ENCODE peak calls at places on chromosomes 16 and 17, in four cellular contexts. One of them, this sample, is unnamed.

GRCh38 chr16:85238233-85238647 is 126.0 kb upstream of the CIBAR2 start:
- DNase-seq in K562: no peak
- DNase-seq in SK-N-SH: peak; percentile 72
- DNase-seq in GM12878: no peak
- DNase-seq in this sample: no peak

GRCh38 chr16:30722443-30722842 is 23.5 kb downstream of the SRCAP start:
- DNase-seq in SK-N-SH: peak; percentile 27
- DNase-seq in K562: peak; percentile 48
- DNase-seq in GM12878: no peak
- DNase-seq in this sample: no peak

GRCh38 chr17:64506201-64506575 is at the start of gene DDX5:
- DNase-seq in K562: peak; percentile 87
- DNase-seq in GM12878: no peak
- DNase-seq in SK-N-SH: peak; percentile 97
- DNase-seq in this sample: peak; percentile 96

GRCh38 chr17:38571833-38572274 is 33.9 kb downstream of the SRCIN1 start:
- DNase-seq in SK-N-SH: peak; percentile 64
- DNase-seq in GM12878: no peak
- DNase-seq in K562: peak; percentile 24
- DNase-seq in this sample: no peak

GRCh38 chr16:17298238-17298637 is 172.5 kb downstream of the XYLT1 start:
- DNase-seq in K562: no peak
- DNase-seq in GM12878: no peak
- DNase-seq in SK-N-SH: no peak
- DNase-seq in this sample: no peak

GRCh38 chr17:38747385-38748328 is 479 bp downstream of the PCGF2 start:
- DNase-seq in SK-N-SH: peak; percentile 80
- DNase-seq in K562: peak; percentile 89
- DNase-seq in GM12878: no peak
- DNase-seq in this sample: no peak

GRCh38 chr17:16653367-16654041 is at the start of gene ZNF624:
- DNase-seq in GM12878: peak; percentile 61
- DNase-seq in K562: peak; percentile 89
- DNase-seq in SK-N-SH: peak; percentile 94
- DNase-seq in this sample: peak; percentile 93

GRCh38 chr16:88503771-88504488 is 50.9 kb downstream of the ZFPM1 start:
- DNase-seq in K562: no peak
- DNase-seq in GM12878: no peak
- DNase-seq in SK-N-SH: no peak
- DNase-seq in this sample: no peak

GRCh38 chr16:85055503-85056210 is 28.1 kb downstream of the KIAA0513 start:
- DNase-seq in SK-N-SH: peak; percentile 43
- DNase-seq in GM12878: peak; percentile 92
- DNase-seq in K562: no peak
- DNase-seq in this sample: no peak

GRCh38 chr16:22299036-22299435 is 1.8 kb downstream of the POLR3E start:
- DNase-seq in K562: peak; percentile 11
- DNase-seq in GM12878: no peak
- DNase-seq in SK-N-SH: no peak
- DNase-seq in this sample: no peak

GRCh38 chr16:11205754-11206459 is 50.1 kb downstream of the SOCS1 start:
- DNase-seq in SK-N-SH: no peak
- DNase-seq in K562: no peak
- DNase-seq in GM12878: no peak
- DNase-seq in this sample: no peak

GRCh38 chr16:77383606-77384187 is 51.1 kb downstream of the ADAMTS18 start:
- DNase-seq in K562: no peak
- DNase-seq in GM12878: no peak
- DNase-seq in SK-N-SH: no peak
- DNase-seq in this sample: no peak

GRCh38 chr17:9488556-9488955 is 87.1 kb downstream of the STX8 start:
- DNase-seq in SK-N-SH: no peak
- DNase-seq in GM12878: no peak
- DNase-seq in K562: no peak
- DNase-seq in this sample: no peak

GRCh38 chr16:12539185-12539929 is 264.3 kb downstream of the CPPED1 start:
- DNase-seq in K562: no peak
- DNase-seq in GM12878: peak; percentile 87
- DNase-seq in SK-N-SH: no peak
- DNase-seq in this sample: no peak

GRCh38 chr17:63555475-63556156 is 5.3 kb downstream of the DCAF7 start:
- DNase-seq in SK-N-SH: no peak
- DNase-seq in GM12878: no peak
- DNase-seq in K562: no peak
- DNase-seq in this sample: no peak

GRCh38 chr16:86067936-86068335 is 169.0 kb downstream of the IRF8 start:
- DNase-seq in GM12878: no peak
- DNase-seq in SK-N-SH: no peak
- DNase-seq in K562: no peak
- DNase-seq in this sample: no peak

GRCh38 chr16:9661336-9661735 is 520.9 kb downstream of the GRIN2A start:
- DNase-seq in SK-N-SH: peak; percentile 3
- DNase-seq in GM12878: no peak
- DNase-seq in K562: no peak
- DNase-seq in this sample: no peak

GRCh38 chr16:61836804-61837398 is 199.3 kb downstream of the CDH8 start:
- DNase-seq in GM12878: no peak
- DNase-seq in SK-N-SH: no peak
- DNase-seq in K562: no peak
- DNase-seq in this sample: no peak

GRCh38 chr16:15822957-15823356 is 33.9 kb downstream of the MYH11 start:
- DNase-seq in SK-N-SH: no peak
- DNase-seq in GM12878: no peak
- DNase-seq in K562: no peak
- DNase-seq in this sample: no peak

GRCh38 chr17:58328195-58329034 is at the start of gene TSPOAP1:
- DNase-seq in GM12878: peak; percentile 95
- DNase-seq in K562: peak; percentile 75
- DNase-seq in SK-N-SH: peak; percentile 95
- DNase-seq in this sample: no peak

GRCh38 chr16:68275611-68276191 is 11.4 kb downstream of the SLC7A6 start:
- DNase-seq in SK-N-SH: no peak
- DNase-seq in GM12878: peak; percentile 96
- DNase-seq in K562: no peak
- DNase-seq in this sample: no peak

GRCh38 chr16:4376126-4376819 is 4.6 kb downstream of the VASN start:
- DNase-seq in K562: no peak
- DNase-seq in GM12878: no peak
- DNase-seq in SK-N-SH: peak; percentile 71
- DNase-seq in this sample: no peak

GRCh38 chr17:66791337-66791736 is 43.6 kb upstream of the CACNG5 start:
- DNase-seq in K562: no peak
- DNase-seq in SK-N-SH: no peak
- DNase-seq in GM12878: no peak
- DNase-seq in this sample: no peak

GRCh38 chr17:3695129-3695722 is 729 bp downstream of the P2RX5 start:
- DNase-seq in SK-N-SH: peak; percentile 71
- DNase-seq in K562: no peak
- DNase-seq in GM12878: no peak
- DNase-seq in this sample: peak; percentile 58

GRCh38 chr16:31920373-31920772 is 46.8 kb downstream of the ZNF267 start:
- DNase-seq in SK-N-SH: no peak
- DNase-seq in GM12878: no peak
- DNase-seq in K562: no peak
- DNase-seq in this sample: no peak

GRCh38 chr17:48644910-48645557 is 18.9 kb upstream of the HOXB9 start:
- DNase-seq in GM12878: no peak
- DNase-seq in SK-N-SH: peak; percentile 17
- DNase-seq in K562: no peak
- DNase-seq in this sample: no peak

GRCh38 chr16:83837566-83837965 is 29.8 kb downstream of the HSBP1 start:
- DNase-seq in GM12878: no peak
- DNase-seq in SK-N-SH: no peak
- DNase-seq in K562: no peak
- DNase-seq in this sample: no peak

GRCh38 chr17:34252138-34252889 is 2.8 kb upstream of the CCL2 start:
- DNase-seq in K562: no peak
- DNase-seq in GM12878: peak; percentile 7
- DNase-seq in SK-N-SH: peak; percentile 49
- DNase-seq in this sample: no peak

GRCh38 chr17:31492880-31493655 is 101.6 kb downstream of the RAB11FIP4 start:
- DNase-seq in K562: peak; percentile 63
- DNase-seq in GM12878: peak; percentile 58
- DNase-seq in SK-N-SH: no peak
- DNase-seq in this sample: no peak

GRCh38 chr17:75335315-75335714 is 46.1 kb upstream of the SLC25A19 start:
- DNase-seq in SK-N-SH: peak; percentile 58
- DNase-seq in GM12878: no peak
- DNase-seq in K562: no peak
- DNase-seq in this sample: no peak

GRCh38 chr16:85629326-85629725 is 16.2 kb downstream of the GSE1 start:
- DNase-seq in K562: no peak
- DNase-seq in SK-N-SH: no peak
- DNase-seq in GM12878: no peak
- DNase-seq in this sample: no peak

GRCh38 chr16:29314292-29314934 is 92.1 kb downstream of the NPIPB11 start:
- DNase-seq in GM12878: no peak
- DNase-seq in SK-N-SH: no peak
- DNase-seq in K562: no peak
- DNase-seq in this sample: no peak

GRCh38 chr17:32783602-32784001 is 93.3 kb downstream of the MYO1D start:
- DNase-seq in K562: peak; percentile 54
- DNase-seq in GM12878: peak; percentile 32
- DNase-seq in SK-N-SH: peak; percentile 49
- DNase-seq in this sample: no peak
- TF ChIP-seq JUND in K562: no peak
- TF ChIP-seq JUND in GM12878: no peak
- TF ChIP-seq JUND in SK-N-SH: no peak
- TF ChIP-seq JUND in this sample: no peak

DNA sequence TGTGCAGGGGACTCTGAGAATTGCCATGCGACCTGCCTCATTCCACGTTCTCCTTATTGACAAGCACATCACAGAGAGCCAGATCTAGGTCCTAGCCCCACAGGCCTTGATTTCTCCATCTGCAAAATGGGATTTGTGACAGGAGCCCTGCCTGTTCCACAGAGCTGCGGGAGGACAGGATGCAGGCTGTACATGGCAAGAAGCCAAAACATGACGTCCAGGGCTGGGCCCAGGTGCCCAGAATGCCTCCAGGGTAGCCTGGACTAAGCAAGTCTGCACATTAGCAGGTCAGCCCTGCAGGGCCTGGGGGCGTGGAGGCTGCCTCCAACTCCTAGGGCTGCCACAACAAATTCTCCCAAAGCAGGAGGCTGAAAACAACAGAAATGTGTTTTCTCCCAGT is 235.7 kb upstream of the SDK2 start:
- DNase-seq in SK-N-SH: peak; percentile 72
- DNase-seq in GM12878: no peak
- DNase-seq in K562: no peak
- DNase-seq in this sample: no peak
- TF ChIP-seq NRF1 in SK-N-SH: no peak
- TF ChIP-seq NRF1 in GM12878: no peak
- TF ChIP-seq NRF1 in K562: no peak
- TF ChIP-seq NRF1 in this sample: no peak

GRCh38 chr17:12790806-12791148 is 1.5 kb downstream of the ARHGAP44 start:
- DNase-seq in K562: no peak
- DNase-seq in GM12878: no peak
- DNase-seq in SK-N-SH: no peak
- DNase-seq in this sample: no peak

GRCh38 chr17:12789075-12789975 is at the start of gene ARHGAP44:
- DNase-seq in SK-N-SH: peak; percentile 82
- DNase-seq in GM12878: no peak
- DNase-seq in K562: peak; percentile 49
- DNase-seq in this sample: peak; percentile 86

GRCh38 chr17:12794919-12795517 is 5.7 kb downstream of the ARHGAP44 start:
- DNase-seq in SK-N-SH: no peak
- DNase-seq in K562: no peak
- DNase-seq in GM12878: no peak
- DNase-seq in this sample: no peak

DNA sequence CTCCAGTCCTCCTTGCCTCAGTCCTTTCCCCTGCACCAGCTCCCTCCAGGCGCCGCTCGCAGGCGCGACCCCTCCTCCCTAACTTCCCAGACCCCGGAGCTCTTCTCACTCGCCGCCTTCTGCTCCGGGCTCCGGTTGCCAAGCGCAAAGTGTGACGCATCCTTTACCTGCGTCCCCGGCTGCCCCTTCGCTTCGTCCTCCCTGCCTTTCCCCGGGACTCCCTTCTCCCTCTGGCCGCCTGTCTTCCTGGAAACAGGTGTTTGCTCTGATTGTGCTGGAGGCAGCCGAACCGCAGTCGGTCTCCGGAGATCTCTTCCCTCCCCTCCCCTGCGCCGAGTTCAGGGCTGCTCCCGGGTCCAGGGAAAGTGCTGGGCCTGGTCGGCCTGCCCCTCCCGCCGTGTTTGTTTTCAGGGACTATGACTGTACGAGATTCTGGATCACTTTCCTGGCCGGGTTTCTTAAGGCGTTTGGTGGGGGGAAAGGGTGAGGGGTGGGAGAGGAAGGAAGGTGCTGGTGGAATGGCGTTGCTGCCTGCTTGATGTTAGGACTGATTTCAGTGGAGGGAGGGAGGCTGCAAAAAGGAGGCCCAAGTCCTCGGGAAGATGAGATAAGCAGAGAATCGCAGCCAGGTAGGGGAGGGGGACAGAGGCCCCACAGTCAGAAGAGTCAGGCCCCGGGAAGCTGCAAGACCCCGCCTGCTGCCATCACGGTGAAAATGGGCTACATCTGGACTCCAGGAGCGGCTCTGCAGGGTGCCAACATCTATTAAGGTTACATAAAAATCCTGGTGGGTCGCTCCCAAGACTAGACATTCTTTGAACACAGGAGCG is 893 bp downstream of the ARHGAP44 start:
- DNase-seq in GM12878: no peak
- DNase-seq in K562: peak; percentile 15
- DNase-seq in SK-N-SH: no peak
- DNase-seq in this sample: peak; percentile 79
- TF ChIP-seq JUND in GM12878: no peak
- TF ChIP-seq JUND in K562: no peak
- TF ChIP-seq JUND in SK-N-SH: no peak
- TF ChIP-seq JUND in this sample: no peak

GRCh38 chr17:55722742-55723487 is at the start of gene TMEM100:
- DNase-seq in GM12878: no peak
- DNase-seq in SK-N-SH: peak; percentile 32
- DNase-seq in K562: peak; percentile 26
- DNase-seq in this sample: no peak
- TF ChIP-seq NRF1 in GM12878: no peak
- TF ChIP-seq NRF1 in SK-N-SH: no peak
- TF ChIP-seq NRF1 in K562: no peak
- TF ChIP-seq NRF1 in this sample: no peak

This sample was measured in H1.